ENCODE peak calls at places on chromosome 17, in ten cellular contexts. U is HFFc6; N is activated naive CD4-positive, alpha-beta T cell treated with Interleukin-2 at 50 U/mL for 16 hours; R is transverse colon; E is C1 segment of cervical spinal cord; G is activated CD8-positive, alpha-beta memory T cell treated with anti-CD3 and anti-CD28 coated beads for 1 hour; F is brain microvascular endothelial cell; O is colonic mucosa; L is pulmonary artery endothelial cell; M is Right ventricle myocardium inferior. W is an unnamed sample.

GRCh38 chr17:29133146-29133713 is 47.0 kb downstream of the MYO18A start:
- DNase-seq in U (peak), N (no peak), R (no peak), E (no peak), G (no peak), F (peak), O (no peak), L (no peak), M (no peak), W (peak)

GRCh38 chr17:77927777-77928518 is 30.6 kb upstream of the TNRC6C start:
- DNase-seq in U (no peak), N (no peak), R (no peak), E (no peak), G (no peak), F (no peak), O (no peak), L (no peak), M (no peak), W (no peak)

GRCh38 chr17:45995617-45996270 is 3.3 kb upstream of the STH start:
- DNase-seq in U (no peak), N (no peak), R (no peak), E (no peak), G (no peak), F (no peak), O (no peak), L (no peak), M (no peak), W (no peak)

GRCh38 chr17:50219345-50219744 is 17.9 kb upstream of the COL1A1 start:
- DNase-seq in U (peak), N (no peak), R (no peak), E (no peak), G (no peak), F (peak), O (no peak), L (no peak), M (no peak), W (peak)

GRCh38 chr17:50631908-50632571 is 2.6 kb upstream of the ABCC3 start:
- DNase-seq in U (no peak), N (no peak), R (no peak), E (no peak), G (no peak), F (no peak), O (no peak), L (no peak), M (peak), W (no peak)

GRCh38 chr17:38996660-38997337 is 29.6 kb upstream of the FBXO47 start:
- DNase-seq in U (peak), N (no peak), R (no peak), E (no peak), G (no peak), F (no peak), O (no peak), L (no peak), M (no peak), W (no peak)

GRCh38 chr17:82873521-82873920 is 33.7 kb upstream of the ZNF750 start:
- DNase-seq in U (no peak), N (no peak), R (no peak), E (no peak), G (no peak), F (no peak), O (no peak), L (no peak), M (no peak), W (no peak)

GRCh38 chr17:66980896-66981295 is 16.4 kb downstream of the CACNG4 start:
- DNase-seq in U (no peak), N (no peak), R (no peak), E (no peak), G (no peak), F (no peak), O (no peak), L (no peak), M (no peak), W (peak)

GRCh38 chr17:66191607-66192377 is at the start of gene CEP112:
- DNase-seq in U (peak), N (peak), R (peak), E (no peak), G (peak), F (peak), O (peak), L (no peak), M (peak), W (peak)

GRCh38 chr17:56939869-56940484 is 20.9 kb downstream of the COIL start:
- DNase-seq in U (peak), N (no peak), R (no peak), E (no peak), G (no peak), F (no peak), O (no peak), L (peak), M (no peak), W (peak)

GRCh38 chr17:82753516-82753915 is 1.7 kb downstream of the TBCD start:
- DNase-seq in U (no peak), N (no peak), R (no peak), E (no peak), G (no peak), F (no peak), O (no peak), L (no peak), M (no peak), W (no peak)

GRCh38 chr17:71764507-71764906 is 356.3 kb upstream of the SOX9 start:
- DNase-seq in U (no peak), N (no peak), R (peak), E (no peak), G (no peak), F (peak), O (peak), L (no peak), M (no peak), W (peak)

GRCh38 chr17:8062807-8063483 is 24.1 kb downstream of the ALOX15B start:
- DNase-seq in U (no peak), N (no peak), R (no peak), E (no peak), G (no peak), F (no peak), O (no peak), L (no peak), M (no peak), W (no peak)

GRCh38 chr17:32298721-32299578 is 33.3 kb downstream of the RHBDL3 start:
- DNase-seq in U (no peak), N (no peak), R (no peak), E (no peak), G (no peak), F (no peak), O (no peak), L (no peak), M (no peak), W (no peak)

GRCh38 chr17:77332034-77332971 is 191.5 kb downstream of the SEC14L1 start:
- DNase-seq in U (no peak), N (peak), R (peak), E (no peak), G (no peak), F (no peak), O (peak), L (no peak), M (no peak), W (no peak)

GRCh38 chr17:65918450-65918849 is 273.5 kb downstream of the CEP112 start:
- DNase-seq in U (no peak), N (no peak), R (no peak), E (no peak), G (no peak), F (no peak), O (no peak), L (peak), M (no peak), W (no peak)

GRCh38 chr17:47700471-47701449 is 6.8 kb downstream of the TBKBP1 start:
- DNase-seq in U (no peak), N (no peak), R (no peak), E (no peak), G (no peak), F (no peak), O (no peak), L (no peak), M (no peak), W (no peak)

GRCh38 chr17:47703191-47703591 is 9.2 kb downstream of the TBKBP1 start:
- DNase-seq in U (no peak), N (peak), R (peak), E (no peak), G (no peak), F (no peak), O (no peak), L (no peak), M (peak), W (no peak)

GRCh38 chr17:61536417-61536955 is 54.5 kb downstream of the NACA2 start:
- DNase-seq in U (no peak), N (no peak), R (no peak), E (no peak), G (no peak), F (no peak), O (no peak), L (no peak), M (no peak), W (peak)

GRCh38 chr17:81967533-81968395 is 6.8 kb upstream of the NOTUM start:
- DNase-seq in U (peak), N (peak), R (peak), E (peak), G (peak), F (no peak), O (peak), L (no peak), M (peak), W (peak)

GRCh38 chr17:36592711-36593321 is 1.1 kb downstream of the DHRS11 start:
- DNase-seq in U (no peak), N (peak), R (peak), E (no peak), G (no peak), F (no peak), O (peak), L (no peak), M (no peak), W (no peak)

GRCh38 chr17:50560185-50560824 is at the start of gene CACNA1G:
- DNase-seq in U (peak), N (peak), R (peak), E (peak), G (peak), F (peak), O (peak), L (peak), M (peak), W (peak)

GRCh38 chr17:71022758-71023157 is 853.4 kb downstream of the KCNJ2 start:
- DNase-seq in U (no peak), N (no peak), R (no peak), E (no peak), G (no peak), F (no peak), O (no peak), L (no peak), M (no peak), W (no peak)

GRCh38 chr17:19382581-19383444 is 4.2 kb downstream of the MFAP4 start:
- DNase-seq in U (no peak), N (no peak), R (no peak), E (no peak), G (no peak), F (no peak), O (no peak), L (no peak), M (no peak), W (no peak)

GRCh38 chr17:34820166-34820920 is 140.9 kb downstream of the CCT6B start:
- DNase-seq in U (no peak), N (no peak), R (no peak), E (no peak), G (no peak), F (no peak), O (no peak), L (no peak), M (no peak), W (no peak)